ENCODE peak calls at places on chromosomes 2 and 18, in six cellular contexts. One of them, this sample, is unnamed.

GRCh38 chr2:1010373-1011017 is 59.8 kb downstream of the SNTG2 start:
- DNase-seq in HepG2: no peak
- DNase-seq in GM12878: no peak
- DNase-seq in HCT116: no peak
- DNase-seq in A549: no peak
- DNase-seq in SK-N-SH: peak; percentile 67
- DNase-seq in this sample: peak; percentile 8

GRCh38 chr2:174074831-174075230 is 109.7 kb upstream of the SP3 start:
- DNase-seq in HepG2: no peak
- DNase-seq in GM12878: no peak
- DNase-seq in HCT116: no peak
- DNase-seq in A549: no peak
- DNase-seq in SK-N-SH: no peak
- DNase-seq in this sample: no peak

GRCh38 chr2:59734743-59735142 is 818.7 kb downstream of the BCL11A start:
- DNase-seq in HepG2: no peak
- DNase-seq in GM12878: no peak
- DNase-seq in HCT116: no peak
- DNase-seq in A549: no peak
- DNase-seq in SK-N-SH: no peak
- DNase-seq in this sample: no peak

GRCh38 chr2:96977631-96978195 is 8.7 kb downstream of the FAM178B start:
- DNase-seq in HepG2: no peak
- DNase-seq in GM12878: no peak
- DNase-seq in HCT116: peak; percentile 2
- DNase-seq in A549: peak; percentile 67
- DNase-seq in SK-N-SH: no peak
- DNase-seq in this sample: no peak

GRCh38 chr18:39523281-39523680 is 1957.7 kb upstream of the CELF4 start:
- DNase-seq in HepG2: peak; percentile 66
- DNase-seq in GM12878: no peak
- DNase-seq in HCT116: peak; percentile 40
- DNase-seq in A549: peak; percentile 38
- DNase-seq in SK-N-SH: no peak
- DNase-seq in this sample: no peak

GRCh38 chr2:123513351-123513750 is 511.7 kb upstream of the CNTNAP5 start:
- DNase-seq in HepG2: no peak
- DNase-seq in GM12878: no peak
- DNase-seq in HCT116: no peak
- DNase-seq in A549: no peak
- DNase-seq in SK-N-SH: no peak
- DNase-seq in this sample: no peak

GRCh38 chr18:72828601-72829000 is 39.2 kb downstream of the NETO1 start:
- DNase-seq in HepG2: no peak
- DNase-seq in GM12878: no peak
- DNase-seq in HCT116: no peak
- DNase-seq in A549: no peak
- DNase-seq in SK-N-SH: no peak
- DNase-seq in this sample: no peak

GRCh38 chr18:13216092-13216582 is 2.4 kb upstream of the LDLRAD4 start:
- DNase-seq in HepG2: peak; percentile 66
- DNase-seq in GM12878: peak; percentile 4
- DNase-seq in HCT116: peak; percentile 31
- DNase-seq in A549: peak; percentile 71
- DNase-seq in SK-N-SH: peak; percentile 81
- DNase-seq in this sample: peak; percentile 81

GRCh38 chr2:26352892-26353291 is 6.3 kb upstream of the ADGRF3 start:
- DNase-seq in HepG2: no peak
- DNase-seq in GM12878: no peak
- DNase-seq in HCT116: peak; percentile 63
- DNase-seq in A549: peak; percentile 37
- DNase-seq in SK-N-SH: no peak
- DNase-seq in this sample: no peak

GRCh38 chr2:176685908-176686307 is 416.7 kb downstream of the MTX2 start:
- DNase-seq in HepG2: no peak
- DNase-seq in GM12878: no peak
- DNase-seq in HCT116: no peak
- DNase-seq in A549: no peak
- DNase-seq in SK-N-SH: no peak
- DNase-seq in this sample: no peak

GRCh38 chr2:48651127-48651526 is 33.5 kb downstream of the GTF2A1L start:
- DNase-seq in HepG2: no peak
- DNase-seq in GM12878: no peak
- DNase-seq in HCT116: no peak
- DNase-seq in A549: no peak
- DNase-seq in SK-N-SH: no peak
- DNase-seq in this sample: no peak

GRCh38 chr2:135843671-135844070 is 6.7 kb upstream of the LCT start:
- DNase-seq in HepG2: no peak
- DNase-seq in GM12878: no peak
- DNase-seq in HCT116: no peak
- DNase-seq in A549: no peak
- DNase-seq in SK-N-SH: no peak
- DNase-seq in this sample: no peak

GRCh38 chr2:137525644-137526190 is 438.6 kb upstream of the HNMT start:
- DNase-seq in HepG2: no peak
- DNase-seq in GM12878: no peak
- DNase-seq in HCT116: no peak
- DNase-seq in A549: no peak
- DNase-seq in SK-N-SH: no peak
- DNase-seq in this sample: no peak

GRCh38 chr2:38863061-38863695 is 12.6 kb downstream of the DHX57 start:
- DNase-seq in HepG2: no peak
- DNase-seq in GM12878: no peak
- DNase-seq in HCT116: no peak
- DNase-seq in A549: no peak
- DNase-seq in SK-N-SH: no peak
- DNase-seq in this sample: no peak

GRCh38 chr2:40020997-40021396 is 241.9 kb upstream of the THUMPD2 start:
- DNase-seq in HepG2: no peak
- DNase-seq in GM12878: no peak
- DNase-seq in HCT116: no peak
- DNase-seq in A549: no peak
- DNase-seq in SK-N-SH: no peak
- DNase-seq in this sample: no peak

GRCh38 chr2:124967325-124967724 is 942.2 kb downstream of the CNTNAP5 start:
- DNase-seq in HepG2: no peak
- DNase-seq in GM12878: no peak
- DNase-seq in HCT116: no peak
- DNase-seq in A549: no peak
- DNase-seq in SK-N-SH: no peak
- DNase-seq in this sample: no peak

GRCh38 chr18:60445341-60445740 is 72.8 kb upstream of the MC4R start:
- DNase-seq in HepG2: no peak
- DNase-seq in GM12878: no peak
- DNase-seq in HCT116: no peak
- DNase-seq in A549: no peak
- DNase-seq in SK-N-SH: no peak
- DNase-seq in this sample: no peak

GRCh38 chr2:73265298-73266060 is 18.8 kb downstream of the FBXO41 start:
- DNase-seq in HepG2: no peak
- DNase-seq in GM12878: no peak
- DNase-seq in HCT116: no peak
- DNase-seq in A549: no peak
- DNase-seq in SK-N-SH: no peak
- DNase-seq in this sample: no peak

GRCh38 chr2:105085525-105085924 is 47.7 kb downstream of the MRPS9 start:
- DNase-seq in HepG2: no peak
- DNase-seq in GM12878: no peak
- DNase-seq in HCT116: no peak
- DNase-seq in A549: no peak
- DNase-seq in SK-N-SH: no peak
- DNase-seq in this sample: no peak

GRCh38 chr18:46174317-46175039 is 70.3 kb downstream of the HAUS1 start:
- DNase-seq in HepG2: no peak
- DNase-seq in GM12878: no peak
- DNase-seq in HCT116: no peak
- DNase-seq in A549: no peak
- DNase-seq in SK-N-SH: peak; percentile 70
- DNase-seq in this sample: peak; percentile 66

GRCh38 chr2:166609183-166609959 is 115.3 kb upstream of the SCN7A start:
- DNase-seq in HepG2: peak; percentile 81
- DNase-seq in GM12878: no peak
- DNase-seq in HCT116: no peak
- DNase-seq in A549: no peak
- DNase-seq in SK-N-SH: no peak
- DNase-seq in this sample: no peak

GRCh38 chr2:240885980-240886565 is 9.9 kb downstream of the MAB21L4 start:
- DNase-seq in HepG2: no peak
- DNase-seq in GM12878: no peak
- DNase-seq in HCT116: no peak
- DNase-seq in A549: no peak
- DNase-seq in SK-N-SH: no peak
- DNase-seq in this sample: no peak

GRCh38 chr18:46481048-46481846 is 175.8 kb downstream of the LOXHD1 start:
- DNase-seq in HepG2: peak; percentile 28
- DNase-seq in GM12878: no peak
- DNase-seq in HCT116: peak; percentile 27
- DNase-seq in A549: peak; percentile 35
- DNase-seq in SK-N-SH: peak; percentile 64
- DNase-seq in this sample: peak; percentile 28

GRCh38 chr18:74499633-74500032 is 3.5 kb downstream of the CNDP2 start:
- DNase-seq in HepG2: no peak
- DNase-seq in GM12878: peak; percentile 37
- DNase-seq in HCT116: no peak
- DNase-seq in A549: no peak
- DNase-seq in SK-N-SH: no peak
- DNase-seq in this sample: peak; percentile 88

GRCh38 chr2:24620936-24621335 is 129.9 kb downstream of the NCOA1 start:
- DNase-seq in HepG2: no peak
- DNase-seq in GM12878: no peak
- DNase-seq in HCT116: no peak
- DNase-seq in A549: no peak
- DNase-seq in SK-N-SH: no peak
- DNase-seq in this sample: no peak

GRCh38 chr18:55073116-55073515 is 113.9 kb upstream of the CCDC68 start:
- DNase-seq in HepG2: no peak
- DNase-seq in GM12878: no peak
- DNase-seq in HCT116: no peak
- DNase-seq in A549: no peak
- DNase-seq in SK-N-SH: no peak
- DNase-seq in this sample: no peak

GRCh38 chr2:161677634-161678033 is 53.4 kb downstream of the SLC4A10 start:
- DNase-seq in HepG2: no peak
- DNase-seq in GM12878: no peak
- DNase-seq in HCT116: no peak
- DNase-seq in A549: no peak
- DNase-seq in SK-N-SH: no peak
- DNase-seq in this sample: no peak

GRCh38 chr2:74199275-74199701 is 873 bp downstream of the MTHFD2 start:
- DNase-seq in HepG2: no peak
- DNase-seq in GM12878: no peak
- DNase-seq in HCT116: no peak
- DNase-seq in A549: no peak
- DNase-seq in SK-N-SH: no peak
- DNase-seq in this sample: peak; percentile 19

GRCh38 chr2:157871415-157871814 is 4.7 kb downstream of the ACVR1 start:
- DNase-seq in HepG2: peak; percentile 21
- DNase-seq in GM12878: no peak
- DNase-seq in HCT116: no peak
- DNase-seq in A549: no peak
- DNase-seq in SK-N-SH: no peak
- DNase-seq in this sample: no peak

GRCh38 chr2:46171441-46171953 is 125.7 kb upstream of the EPAS1 start:
- DNase-seq in HepG2: no peak
- DNase-seq in GM12878: no peak
- DNase-seq in HCT116: peak; percentile 24
- DNase-seq in A549: peak; percentile 59
- DNase-seq in SK-N-SH: no peak
- DNase-seq in this sample: no peak

GRCh38 chr2:37665622-37666362 is 5.7 kb downstream of the CDC42EP3 start:
- DNase-seq in HepG2: no peak
- DNase-seq in GM12878: no peak
- DNase-seq in HCT116: no peak
- DNase-seq in A549: no peak
- DNase-seq in SK-N-SH: peak; percentile 70
- DNase-seq in this sample: no peak

DNA sequence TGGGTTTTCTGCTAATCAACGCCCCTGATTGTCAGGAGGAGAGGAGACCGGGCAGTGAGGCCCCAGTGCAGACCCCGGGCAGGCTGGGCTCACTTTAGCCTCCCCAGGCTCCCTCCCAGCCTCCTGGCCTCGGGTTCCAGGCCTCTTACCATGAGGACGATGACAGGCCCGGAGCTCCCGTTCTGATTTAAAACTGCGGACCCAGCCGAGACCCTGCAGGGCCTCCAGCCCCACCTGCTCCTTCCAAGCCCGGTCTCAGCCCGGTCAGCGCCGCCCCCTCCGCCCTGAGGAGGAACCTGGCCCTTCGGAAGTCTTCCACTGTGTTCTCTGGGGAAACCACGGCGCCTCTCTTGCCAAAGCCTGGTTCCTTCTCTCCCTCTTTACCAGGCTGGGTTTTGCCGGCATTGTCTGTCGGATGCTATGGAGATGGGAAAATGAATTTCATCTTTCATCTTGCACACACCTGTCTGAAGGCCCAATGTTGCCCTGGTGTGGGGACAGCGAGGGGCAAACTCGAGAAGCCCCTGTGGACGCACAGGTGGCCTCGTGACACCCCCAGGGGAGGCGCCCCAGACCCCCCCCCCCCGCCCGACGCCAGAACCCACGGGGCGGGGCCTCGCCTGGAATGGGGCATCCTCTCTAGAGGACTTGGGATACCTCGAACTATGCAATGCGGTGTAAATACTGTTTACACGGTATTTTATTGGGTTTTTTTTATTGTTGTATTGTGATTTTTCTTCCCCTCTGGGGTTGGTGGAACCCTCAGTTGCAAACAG is 37.7 kb upstream of the CTDP1 start:
- DNase-seq in HepG2: no peak
- DNase-seq in GM12878: no peak
- DNase-seq in HCT116: no peak
- DNase-seq in A549: no peak
- DNase-seq in SK-N-SH: no peak
- DNase-seq in this sample: no peak
- TF ChIP-seq REST in HepG2: no peak
- TF ChIP-seq REST in GM12878: no peak
- TF ChIP-seq REST in HCT116: no peak
- TF ChIP-seq REST in A549: no peak
- TF ChIP-seq REST in SK-N-SH: no peak
- TF ChIP-seq REST in this sample: no peak

GRCh38 chr2:102789349-102790085 is 27.7 kb downstream of the TMEM182 start:
- DNase-seq in HepG2: no peak
- DNase-seq in GM12878: no peak
- DNase-seq in HCT116: no peak
- DNase-seq in A549: no peak
- DNase-seq in SK-N-SH: no peak
- DNase-seq in this sample: peak; percentile 60
- TF ChIP-seq REST in HepG2: no peak
- TF ChIP-seq REST in GM12878: no peak
- TF ChIP-seq REST in HCT116: no peak
- TF ChIP-seq REST in A549: no peak
- TF ChIP-seq REST in SK-N-SH: no peak
- TF ChIP-seq REST in this sample: no peak

GRCh38 chr2:62217980-62218379 is 22.1 kb downstream of the B3GNT2 start:
- DNase-seq in HepG2: no peak
- DNase-seq in GM12878: no peak
- DNase-seq in HCT116: no peak
- DNase-seq in A549: no peak
- DNase-seq in SK-N-SH: no peak
- DNase-seq in this sample: no peak
- TF ChIP-seq REST in HepG2: no peak
- TF ChIP-seq REST in GM12878: no peak
- TF ChIP-seq REST in HCT116: no peak
- TF ChIP-seq REST in A549: no peak
- TF ChIP-seq REST in SK-N-SH: no peak
- TF ChIP-seq REST in this sample: no peak

GRCh38 chr2:6454286-6454990 is 411.3 kb downstream of the CMPK2 start:
- DNase-seq in HepG2: no peak
- DNase-seq in GM12878: no peak
- DNase-seq in HCT116: no peak
- DNase-seq in A549: no peak
- DNase-seq in SK-N-SH: no peak
- DNase-seq in this sample: no peak
- TF ChIP-seq REST in HepG2: no peak
- TF ChIP-seq REST in GM12878: no peak
- TF ChIP-seq REST in HCT116: no peak
- TF ChIP-seq REST in A549: no peak
- TF ChIP-seq REST in SK-N-SH: no peak
- TF ChIP-seq REST in this sample: no peak